ENCODE peak calls at places on chromosomes 6 and 20, in nine cellular contexts. One of them, this sample, is unnamed.
A peak's percentile ranks its signal among the peaks of the same experiment; 100 is the strongest.

GRCh38 chr6:28658475-28659249 is 133.0 kb downstream of the GPX5 start:
- DNase-seq in astrocyte of the spinal cord: no peak
- DNase-seq in foreskin fibroblast: peak; percentile 7
- DNase-seq in ovary: no peak
- DNase-seq in hepatocyte: no peak
- DNase-seq in heart left ventricle: no peak
- DNase-seq in endodermal cell: peak; percentile 67
- DNase-seq in right atrium auricular region: no peak
- DNase-seq in pancreas: no peak
- DNase-seq in this sample: no peak

GRCh38 chr6:150098155-150098554 is 29.2 kb upstream of the ULBP3 start:
- DNase-seq in astrocyte of the spinal cord: no peak
- DNase-seq in foreskin fibroblast: no peak
- DNase-seq in ovary: no peak
- DNase-seq in hepatocyte: no peak
- DNase-seq in heart left ventricle: no peak
- DNase-seq in endodermal cell: no peak
- DNase-seq in right atrium auricular region: no peak
- DNase-seq in pancreas: no peak
- DNase-seq in this sample: no peak

GRCh38 chr20:63235399-63235983 is at the start of gene BIRC7:
- DNase-seq in astrocyte of the spinal cord: no peak
- DNase-seq in foreskin fibroblast: no peak
- DNase-seq in ovary: no peak
- DNase-seq in hepatocyte: no peak
- DNase-seq in heart left ventricle: no peak
- DNase-seq in endodermal cell: no peak
- DNase-seq in right atrium auricular region: no peak
- DNase-seq in pancreas: no peak
- DNase-seq in this sample: no peak

GRCh38 chr6:106495014-106495413 is 134.3 kb downstream of the RTN4IP1 start:
- DNase-seq in astrocyte of the spinal cord: no peak
- DNase-seq in foreskin fibroblast: no peak
- DNase-seq in ovary: no peak
- DNase-seq in hepatocyte: no peak
- DNase-seq in heart left ventricle: no peak
- DNase-seq in endodermal cell: no peak
- DNase-seq in right atrium auricular region: no peak
- DNase-seq in pancreas: no peak
- DNase-seq in this sample: no peak

GRCh38 chr6:2166717-2167116 is 78.7 kb downstream of the GMDS start:
- DNase-seq in astrocyte of the spinal cord: no peak
- DNase-seq in foreskin fibroblast: no peak
- DNase-seq in ovary: no peak
- DNase-seq in hepatocyte: peak; percentile 8
- DNase-seq in heart left ventricle: no peak
- DNase-seq in endodermal cell: no peak
- DNase-seq in right atrium auricular region: no peak
- DNase-seq in pancreas: no peak
- DNase-seq in this sample: no peak

GRCh38 chr20:35121186-35121585 is 25.9 kb downstream of the EDEM2 start:
- DNase-seq in astrocyte of the spinal cord: no peak
- DNase-seq in foreskin fibroblast: no peak
- DNase-seq in ovary: no peak
- DNase-seq in hepatocyte: no peak
- DNase-seq in heart left ventricle: no peak
- DNase-seq in endodermal cell: no peak
- DNase-seq in right atrium auricular region: no peak
- DNase-seq in pancreas: no peak
- DNase-seq in this sample: no peak

GRCh38 chr6:132218063-132218696 is 183.1 kb downstream of the MOXD1 start:
- DNase-seq in astrocyte of the spinal cord: peak; percentile 69
- DNase-seq in foreskin fibroblast: no peak
- DNase-seq in ovary: no peak
- DNase-seq in hepatocyte: peak; percentile 46
- DNase-seq in heart left ventricle: no peak
- DNase-seq in endodermal cell: no peak
- DNase-seq in right atrium auricular region: no peak
- DNase-seq in pancreas: no peak
- DNase-seq in this sample: no peak

GRCh38 chr6:170096191-170096802 is 194.6 kb downstream of the DLL1 start:
- DNase-seq in astrocyte of the spinal cord: no peak
- DNase-seq in foreskin fibroblast: no peak
- DNase-seq in ovary: no peak
- DNase-seq in hepatocyte: no peak
- DNase-seq in heart left ventricle: peak; percentile 1
- DNase-seq in endodermal cell: peak; percentile 51
- DNase-seq in right atrium auricular region: peak; percentile 28
- DNase-seq in pancreas: peak; percentile 40
- DNase-seq in this sample: no peak

GRCh38 chr6:18513253-18513798 is 126.2 kb downstream of the RNF144B start:
- DNase-seq in astrocyte of the spinal cord: no peak
- DNase-seq in foreskin fibroblast: no peak
- DNase-seq in ovary: no peak
- DNase-seq in hepatocyte: no peak
- DNase-seq in heart left ventricle: no peak
- DNase-seq in endodermal cell: no peak
- DNase-seq in right atrium auricular region: no peak
- DNase-seq in pancreas: no peak
- DNase-seq in this sample: no peak

GRCh38 chr6:18509871-18510643 is 122.9 kb downstream of the RNF144B start:
- DNase-seq in astrocyte of the spinal cord: no peak
- DNase-seq in foreskin fibroblast: no peak
- DNase-seq in ovary: no peak
- DNase-seq in hepatocyte: no peak
- DNase-seq in heart left ventricle: no peak
- DNase-seq in endodermal cell: no peak
- DNase-seq in right atrium auricular region: no peak
- DNase-seq in pancreas: no peak
- DNase-seq in this sample: no peak

GRCh38 chr6:18514180-18514579 is 127.0 kb downstream of the RNF144B start:
- DNase-seq in astrocyte of the spinal cord: no peak
- DNase-seq in foreskin fibroblast: no peak
- DNase-seq in ovary: no peak
- DNase-seq in hepatocyte: no peak
- DNase-seq in heart left ventricle: no peak
- DNase-seq in endodermal cell: no peak
- DNase-seq in right atrium auricular region: no peak
- DNase-seq in pancreas: no peak
- DNase-seq in this sample: no peak

GRCh38 chr6:18510644-18511033 is 123.5 kb downstream of the RNF144B start:
- DNase-seq in astrocyte of the spinal cord: no peak
- DNase-seq in foreskin fibroblast: no peak
- DNase-seq in ovary: no peak
- DNase-seq in hepatocyte: no peak
- DNase-seq in heart left ventricle: no peak
- DNase-seq in endodermal cell: no peak
- DNase-seq in right atrium auricular region: no peak
- DNase-seq in pancreas: no peak
- DNase-seq in this sample: no peak

DNA sequence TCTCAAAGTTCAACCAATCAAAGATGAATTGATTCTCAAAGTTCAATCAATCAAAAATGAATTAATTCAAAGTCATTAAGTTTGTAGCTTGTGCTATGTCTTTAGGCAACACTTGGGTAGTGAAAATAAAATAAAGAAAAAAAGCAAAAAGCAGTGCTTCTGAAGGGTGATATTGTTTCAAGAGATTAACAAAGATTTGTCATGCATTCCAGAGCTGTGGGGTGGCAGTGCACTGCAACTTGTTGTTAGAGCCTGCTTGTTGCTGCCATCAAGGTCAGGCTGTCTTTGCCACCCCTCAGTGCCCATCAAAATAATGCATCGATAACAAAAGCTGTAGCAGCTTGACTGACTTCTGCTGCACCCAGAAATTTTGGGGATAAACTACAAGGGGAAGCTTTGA is 128.6 kb downstream of the RNF144B start:
- DNase-seq in astrocyte of the spinal cord: no peak
- DNase-seq in foreskin fibroblast: peak; percentile 19
- DNase-seq in ovary: no peak
- DNase-seq in hepatocyte: no peak
- DNase-seq in heart left ventricle: no peak
- DNase-seq in endodermal cell: no peak
- DNase-seq in right atrium auricular region: no peak
- DNase-seq in pancreas: no peak
- DNase-seq in this sample: no peak
- TF ChIP-seq CTCF in astrocyte of the spinal cord: no peak
- TF ChIP-seq CTCF in foreskin fibroblast: no peak
- TF ChIP-seq CTCF in ovary: no peak
- TF ChIP-seq CTCF in hepatocyte: no peak
- TF ChIP-seq CTCF in heart left ventricle: no peak
- TF ChIP-seq CTCF in endodermal cell: no peak
- TF ChIP-seq CTCF in right atrium auricular region: no peak
- TF ChIP-seq CTCF in pancreas: no peak
- TF ChIP-seq CTCF in this sample: no peak

DNA sequence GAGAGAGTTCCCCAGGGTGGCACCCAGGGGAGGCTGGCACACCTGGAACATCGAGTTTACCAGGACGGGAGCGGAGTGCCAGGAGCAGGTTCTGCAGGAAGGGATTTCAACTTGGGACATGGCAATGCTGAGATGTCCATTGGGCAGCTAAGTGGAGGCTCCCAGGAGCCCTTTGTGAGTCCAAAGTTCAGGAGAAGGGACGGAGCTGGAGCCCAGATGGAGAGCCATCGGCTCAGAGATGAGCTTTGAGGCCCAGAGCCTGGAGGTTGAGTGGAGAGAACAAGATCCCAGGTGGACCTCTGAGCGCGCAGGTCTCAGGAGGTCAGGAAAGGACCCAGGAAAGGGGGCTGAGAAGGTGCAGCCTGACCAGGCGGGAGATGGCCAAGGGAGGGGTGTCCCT is 67.5 kb upstream of the AFDN start:
- DNase-seq in astrocyte of the spinal cord: no peak
- DNase-seq in foreskin fibroblast: no peak
- DNase-seq in ovary: no peak
- DNase-seq in hepatocyte: no peak
- DNase-seq in heart left ventricle: no peak
- DNase-seq in endodermal cell: no peak
- DNase-seq in right atrium auricular region: no peak
- DNase-seq in pancreas: no peak
- DNase-seq in this sample: no peak
- H3K4me3 ChIP-seq in astrocyte of the spinal cord: no peak overlapping the region
- H3K4me3 ChIP-seq in foreskin fibroblast: no peak overlapping the region
- H3K4me3 ChIP-seq in ovary: no peak overlapping the region
- H3K4me3 ChIP-seq in hepatocyte: no peak overlapping the region
- H3K4me3 ChIP-seq in heart left ventricle: no peak overlapping the region
- H3K4me3 ChIP-seq in endodermal cell: no peak overlapping the region
- H3K4me3 ChIP-seq in right atrium auricular region: no peak overlapping the region
- H3K4me3 ChIP-seq in pancreas: no peak overlapping the region
- H3K4me3 ChIP-seq in this sample: no peak overlapping the region

DNA sequence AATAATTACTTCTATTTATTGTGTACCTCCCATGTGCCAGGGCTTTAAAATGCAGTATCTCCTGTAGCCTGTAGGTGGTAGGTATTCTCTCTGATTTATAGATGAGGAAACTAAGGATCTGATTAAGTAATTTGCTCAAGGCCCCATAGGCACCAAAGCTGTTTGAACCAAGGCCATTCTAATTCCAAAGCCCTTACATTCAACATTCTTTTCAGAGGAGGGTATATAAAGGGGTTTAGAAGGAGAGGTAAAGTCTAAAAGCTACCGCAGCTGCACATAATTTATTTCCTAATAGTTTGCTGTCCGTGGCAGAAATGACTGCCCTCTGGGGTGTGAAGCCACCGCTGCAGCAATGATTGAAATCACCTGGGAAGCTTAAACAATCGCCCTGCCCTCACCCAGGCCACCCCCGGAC is 95.0 kb upstream of the FAM8A1 start:
- DNase-seq in astrocyte of the spinal cord: peak; percentile 28
- DNase-seq in foreskin fibroblast: no peak
- DNase-seq in ovary: no peak
- DNase-seq in hepatocyte: no peak
- DNase-seq in heart left ventricle: no peak
- DNase-seq in endodermal cell: no peak
- DNase-seq in right atrium auricular region: no peak
- DNase-seq in pancreas: no peak
- DNase-seq in this sample: no peak
- TF ChIP-seq CTCF in astrocyte of the spinal cord: peak; percentile 26
- TF ChIP-seq CTCF in foreskin fibroblast: peak; percentile 21
- TF ChIP-seq CTCF in ovary: no peak
- TF ChIP-seq CTCF in hepatocyte: peak; percentile 20
- TF ChIP-seq CTCF in heart left ventricle: no peak
- TF ChIP-seq CTCF in endodermal cell: peak; percentile 70
- TF ChIP-seq CTCF in right atrium auricular region: peak; percentile 43
- TF ChIP-seq CTCF in pancreas: no peak
- TF ChIP-seq CTCF in this sample: no peak

GRCh38 chr6:116405663-116406329 is 35.0 kb downstream of the DSE start:
- DNase-seq in astrocyte of the spinal cord: peak; percentile 77
- DNase-seq in foreskin fibroblast: peak; percentile 70
- DNase-seq in ovary: no peak
- DNase-seq in hepatocyte: no peak
- DNase-seq in heart left ventricle: no peak
- DNase-seq in endodermal cell: no peak
- DNase-seq in right atrium auricular region: no peak
- DNase-seq in pancreas: no peak
- DNase-seq in this sample: no peak
- H3K4me3 ChIP-seq in astrocyte of the spinal cord: no peak overlapping the region
- H3K4me3 ChIP-seq in foreskin fibroblast: peak overlapping the region; percentile 41
- H3K4me3 ChIP-seq in ovary: no peak overlapping the region
- H3K4me3 ChIP-seq in hepatocyte: no peak overlapping the region
- H3K4me3 ChIP-seq in heart left ventricle: no peak overlapping the region
- H3K4me3 ChIP-seq in endodermal cell: no peak overlapping the region
- H3K4me3 ChIP-seq in right atrium auricular region: no peak overlapping the region
- H3K4me3 ChIP-seq in pancreas: no peak overlapping the region
- H3K4me3 ChIP-seq in this sample: no peak overlapping the region

DNA sequence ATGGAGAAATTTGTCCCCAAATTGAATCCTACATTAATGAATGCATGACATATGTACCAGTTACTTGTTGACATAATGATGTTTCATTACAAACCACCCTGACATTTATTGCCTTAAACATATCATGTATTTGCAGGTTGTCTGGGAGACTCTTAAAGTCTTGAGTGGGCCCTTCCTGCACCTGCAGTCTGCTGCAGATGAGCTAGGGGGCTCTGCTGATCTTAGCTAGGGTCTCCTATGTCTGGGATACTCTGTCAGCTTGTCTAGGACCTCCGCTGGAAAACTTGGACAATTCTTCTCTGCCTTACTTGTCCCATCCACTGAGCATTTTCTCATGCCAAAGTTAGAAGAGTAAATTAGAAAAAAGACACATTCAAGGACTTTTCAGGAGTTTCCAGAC is 581.6 kb downstream of the HAO1 start:
- DNase-seq in astrocyte of the spinal cord: no peak
- DNase-seq in foreskin fibroblast: no peak
- DNase-seq in ovary: no peak
- DNase-seq in hepatocyte: no peak
- DNase-seq in heart left ventricle: no peak
- DNase-seq in endodermal cell: peak; percentile 50
- DNase-seq in right atrium auricular region: no peak
- DNase-seq in pancreas: no peak
- DNase-seq in this sample: no peak
- TF ChIP-seq CTCF in astrocyte of the spinal cord: peak; percentile 14
- TF ChIP-seq CTCF in foreskin fibroblast: no peak
- TF ChIP-seq CTCF in ovary: no peak
- TF ChIP-seq CTCF in hepatocyte: no peak
- TF ChIP-seq CTCF in heart left ventricle: peak; percentile 20
- TF ChIP-seq CTCF in endodermal cell: peak; percentile 77
- TF ChIP-seq CTCF in right atrium auricular region: peak; percentile 20
- TF ChIP-seq CTCF in pancreas: no peak
- TF ChIP-seq CTCF in this sample: no peak

This sample was measured in CD8-positive, alpha-beta T cell.